ENCODE peak calls at places on chromosomes 7 and 10, in five cellular contexts. P is breast epithelium, W is brain microvascular endothelial cell, N is Calu3, U is PC-3. V is an unnamed sample.

GRCh38 chr7:138477581-138477980 is 17.5 kb downstream of the TRIM24 start:
- DNase-seq in P (no peak), W (no peak), N (no peak), U (no peak), V (no peak)

GRCh38 chr10:4431114-4431862 is 394.7 kb upstream of the AKR1E2 start:
- DNase-seq in W (peak), U (no peak), P (no peak), N (no peak), V (no peak)

GRCh38 chr10:17229016-17229716 is 1.1 kb downstream of the VIM start:
- DNase-seq in U (peak), W (peak), P (peak), N (peak), V (peak)

GRCh38 chr10:122407375-122408125 is 33.0 kb downstream of the PLEKHA1 start:
- DNase-seq in W (no peak), N (no peak), U (no peak), P (no peak), V (no peak)

GRCh38 chr10:33114451-33114944 is 156.5 kb upstream of the ITGB1 start:
- DNase-seq in W (peak), U (peak), N (no peak), P (no peak), V (no peak)

GRCh38 chr7:22356855-22357310 is at the start of gene RAPGEF5:
- DNase-seq in W (no peak), P (peak), N (peak), U (peak), V (no peak)

GRCh38 chr10:132468651-132469050 is 68.9 kb upstream of the INPP5A start:
- DNase-seq in W (no peak), N (no peak), P (no peak), U (no peak), V (no peak)

GRCh38 chr10:122301055-122301810 is 30.1 kb downstream of the BTBD16 start:
- DNase-seq in P (no peak), W (peak), U (no peak), N (no peak), V (peak)

GRCh38 chr7:24991333-24991732 is 11.4 kb upstream of the OSBPL3 start:
- DNase-seq in N (no peak), U (no peak), P (no peak), W (no peak), V (no peak)

GRCh38 chr10:101997803-101998202 is 58.2 kb downstream of the ARMH3 start:
- DNase-seq in P (no peak), U (no peak), N (no peak), W (no peak), V (no peak)

GRCh38 chr7:30652951-30653641 is 29.2 kb downstream of the CRHR2 start:
- DNase-seq in W (no peak), U (no peak), P (no peak), N (no peak), V (no peak)
- TF ChIP-seq CTCF in W (no peak), U (no peak), P (no peak), N (no peak), V (no peak)

GRCh38 chr7:158760936-158761335 is 56.3 kb upstream of the NCAPG2 start:
- DNase-seq in P (no peak), W (no peak), N (peak), U (no peak), V (no peak)
- TF ChIP-seq CTCF in P (no peak), W (peak), N (no peak), U (peak), V (no peak)

GRCh38 chr10:97332586-97333350 is 1.8 kb downstream of the FRAT2 start:
- DNase-seq in U (peak), N (peak), P (no peak), W (peak), V (no peak)
- TF ChIP-seq CTCF in U (peak), N (no peak), P (no peak), W (peak), V (no peak)

DNA sequence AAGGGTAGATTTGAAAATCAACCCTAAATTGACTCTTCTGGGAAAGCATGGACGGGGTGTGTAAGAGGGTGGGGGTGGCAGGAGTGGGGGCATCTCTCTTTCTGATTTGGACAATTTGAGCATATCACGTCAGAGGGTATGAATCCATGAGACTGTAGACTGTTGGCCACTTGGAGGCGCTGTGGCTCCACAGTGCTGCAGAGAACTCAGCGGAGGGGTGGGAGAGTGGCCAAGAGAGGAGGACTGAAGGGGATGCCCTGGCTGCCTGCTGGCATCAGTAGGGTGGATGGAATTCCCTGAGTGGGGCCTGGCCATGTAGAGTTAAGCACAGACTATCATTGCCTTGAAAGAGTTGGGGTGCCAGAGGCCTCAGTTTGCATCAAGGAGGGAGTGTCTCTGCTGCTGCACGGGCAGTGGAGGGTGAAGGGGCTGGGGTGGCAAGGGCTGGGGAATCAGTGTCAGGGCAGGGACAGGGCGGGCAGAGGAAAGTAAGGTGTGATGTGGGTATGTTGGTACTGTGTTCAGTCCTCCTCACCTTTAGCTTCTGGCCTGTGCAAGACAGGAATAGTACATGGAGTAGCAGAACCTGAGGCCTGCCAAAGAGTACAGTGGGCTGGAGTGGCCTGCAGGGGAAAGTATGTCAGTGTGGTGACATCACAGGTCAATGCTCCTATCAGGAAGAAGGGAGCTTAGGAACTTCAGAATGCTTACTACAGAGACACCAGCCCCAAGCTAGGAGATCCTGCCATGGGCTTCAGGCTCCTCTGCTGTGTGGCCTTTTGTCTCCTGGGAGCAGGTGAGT is 133.5 kb upstream of the PRSS58 start:
- DNase-seq in W (peak), N (no peak), U (peak), P (no peak), V (no peak)
- TF ChIP-seq CTCF in W (peak), N (no peak), U (peak), P (no peak), V (peak)